ENCODE peak calls at places on chromosomes 5 and 9, in seven cellular contexts. One of them, this sample, is unnamed.

GRCh38 chr5:178667109-178667508 is 40.3 kb upstream of the CLK4 start:
- DNase-seq in neural crest cell: no peak
- DNase-seq in psoas muscle: no peak
- DNase-seq in HCT116: no peak
- DNase-seq in tibial artery: no peak
- DNase-seq in H9: no peak
- DNase-seq in endothelial cell: no peak
- DNase-seq in this sample: no peak

GRCh38 chr5:72178910-72179815 is 71.9 kb downstream of the MAP1B start:
- DNase-seq in neural crest cell: peak; percentile 50
- DNase-seq in psoas muscle: peak; percentile 73
- DNase-seq in HCT116: peak; percentile 28
- DNase-seq in tibial artery: peak; percentile 89
- DNase-seq in H9: no peak
- DNase-seq in endothelial cell: no peak
- DNase-seq in this sample: no peak

GRCh38 chr5:142925795-142926194 is 155.6 kb downstream of the ARHGAP26 start:
- DNase-seq in neural crest cell: no peak
- DNase-seq in psoas muscle: no peak
- DNase-seq in HCT116: no peak
- DNase-seq in tibial artery: no peak
- DNase-seq in H9: no peak
- DNase-seq in endothelial cell: no peak
- DNase-seq in this sample: no peak

GRCh38 chr5:160463775-160464465 is 42.3 kb downstream of the PTTG1 start:
- DNase-seq in neural crest cell: no peak
- DNase-seq in psoas muscle: no peak
- DNase-seq in HCT116: no peak
- DNase-seq in tibial artery: no peak
- DNase-seq in H9: no peak
- DNase-seq in endothelial cell: no peak
- DNase-seq in this sample: no peak

GRCh38 chr5:93653716-93654115 is 70.7 kb downstream of the NR2F1 start:
- DNase-seq in neural crest cell: no peak
- DNase-seq in psoas muscle: no peak
- DNase-seq in HCT116: no peak
- DNase-seq in tibial artery: no peak
- DNase-seq in H9: no peak
- DNase-seq in endothelial cell: no peak
- DNase-seq in this sample: no peak

GRCh38 chr5:97243352-97243751 is 60.3 kb upstream of the RIOK2 start:
- DNase-seq in neural crest cell: no peak
- DNase-seq in psoas muscle: no peak
- DNase-seq in HCT116: no peak
- DNase-seq in tibial artery: no peak
- DNase-seq in H9: no peak
- DNase-seq in endothelial cell: no peak
- DNase-seq in this sample: no peak

GRCh38 chr9:126386088-126386487 is 59.5 kb downstream of the MVB12B start:
- DNase-seq in neural crest cell: no peak
- DNase-seq in psoas muscle: no peak
- DNase-seq in HCT116: no peak
- DNase-seq in tibial artery: no peak
- DNase-seq in H9: peak; percentile 46
- DNase-seq in endothelial cell: peak; percentile 43
- DNase-seq in this sample: no peak

GRCh38 chr9:121328876-121329681 is 41.0 kb downstream of the STOM start:
- DNase-seq in neural crest cell: no peak
- DNase-seq in psoas muscle: no peak
- DNase-seq in HCT116: no peak
- DNase-seq in tibial artery: no peak
- DNase-seq in H9: no peak
- DNase-seq in endothelial cell: no peak
- DNase-seq in this sample: no peak

GRCh38 chr5:119453045-119453383 is 717 bp downstream of the HSD17B4 start:
- DNase-seq in neural crest cell: no peak
- DNase-seq in psoas muscle: no peak
- DNase-seq in HCT116: no peak
- DNase-seq in tibial artery: peak; percentile 73
- DNase-seq in H9: no peak
- DNase-seq in endothelial cell: no peak
- DNase-seq in this sample: no peak

GRCh38 chr5:120613729-120614128 is 149.6 kb downstream of the PRR16 start:
- DNase-seq in neural crest cell: no peak
- DNase-seq in psoas muscle: no peak
- DNase-seq in HCT116: no peak
- DNase-seq in tibial artery: no peak
- DNase-seq in H9: no peak
- DNase-seq in endothelial cell: no peak
- DNase-seq in this sample: no peak

GRCh38 chr9:2116073-2116472 is 100.9 kb downstream of the SMARCA2 start:
- DNase-seq in neural crest cell: no peak
- DNase-seq in psoas muscle: no peak
- DNase-seq in HCT116: peak; percentile 12
- DNase-seq in tibial artery: no peak
- DNase-seq in H9: peak; percentile 67
- DNase-seq in endothelial cell: peak; percentile 40
- DNase-seq in this sample: peak; percentile 24
- TF ChIP-seq CTCF in neural crest cell: peak; percentile 56
- TF ChIP-seq CTCF in psoas muscle: peak; percentile 17
- TF ChIP-seq CTCF in HCT116: peak; percentile 70
- TF ChIP-seq CTCF in tibial artery: peak; percentile 17
- TF ChIP-seq CTCF in H9: peak; percentile 80
- TF ChIP-seq CTCF in endothelial cell: peak; percentile 68
- TF ChIP-seq CTCF in this sample: peak; percentile 33

DNA sequence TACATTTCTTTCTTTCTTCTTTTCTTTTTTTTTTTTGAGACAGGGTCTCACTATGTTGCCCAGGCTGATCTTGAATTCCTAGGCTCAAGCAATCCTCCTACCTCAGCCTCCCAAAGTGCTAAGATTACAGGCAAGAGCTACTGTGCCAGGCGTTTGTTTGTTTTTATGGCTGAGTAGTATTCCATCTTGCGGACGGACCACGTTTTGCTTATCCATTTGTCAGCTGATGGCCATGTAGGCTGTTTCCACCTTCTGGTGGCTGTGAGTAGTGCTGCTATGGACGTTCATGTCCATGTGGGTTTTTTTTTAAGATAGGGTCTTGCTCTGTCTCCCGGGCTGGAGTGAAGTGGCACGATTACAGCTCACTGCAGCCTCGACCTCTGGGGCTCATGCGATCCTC is 2.5 kb downstream of the DOK3 start:
- DNase-seq in neural crest cell: no peak
- DNase-seq in psoas muscle: no peak
- DNase-seq in HCT116: no peak
- DNase-seq in tibial artery: no peak
- DNase-seq in H9: no peak
- DNase-seq in endothelial cell: no peak
- DNase-seq in this sample: no peak
- TF ChIP-seq CTCF in neural crest cell: peak; percentile 43
- TF ChIP-seq CTCF in psoas muscle: peak; percentile 5
- TF ChIP-seq CTCF in HCT116: peak; percentile 41
- TF ChIP-seq CTCF in tibial artery: no peak
- TF ChIP-seq CTCF in H9: peak; percentile 48
- TF ChIP-seq CTCF in endothelial cell: peak; percentile 52
- TF ChIP-seq CTCF in this sample: no peak

GRCh38 chr5:39697891-39698290 is 273.1 kb upstream of the DAB2 start:
- DNase-seq in neural crest cell: no peak
- DNase-seq in psoas muscle: no peak
- DNase-seq in HCT116: no peak
- DNase-seq in tibial artery: no peak
- DNase-seq in H9: no peak
- DNase-seq in endothelial cell: no peak
- DNase-seq in this sample: no peak

GRCh38 chr5:39691136-39691535 is 266.4 kb upstream of the DAB2 start:
- DNase-seq in neural crest cell: no peak
- DNase-seq in psoas muscle: no peak
- DNase-seq in HCT116: no peak
- DNase-seq in tibial artery: no peak
- DNase-seq in H9: no peak
- DNase-seq in endothelial cell: no peak
- DNase-seq in this sample: no peak

GRCh38 chr5:39696672-39697398 is 272.1 kb upstream of the DAB2 start:
- DNase-seq in neural crest cell: no peak
- DNase-seq in psoas muscle: no peak
- DNase-seq in HCT116: no peak
- DNase-seq in tibial artery: no peak
- DNase-seq in H9: no peak
- DNase-seq in endothelial cell: no peak
- DNase-seq in this sample: no peak

GRCh38 chr5:39689919-39690318 is 265.1 kb upstream of the DAB2 start:
- DNase-seq in neural crest cell: no peak
- DNase-seq in psoas muscle: no peak
- DNase-seq in HCT116: no peak
- DNase-seq in tibial artery: no peak
- DNase-seq in H9: no peak
- DNase-seq in endothelial cell: no peak
- DNase-seq in this sample: no peak

DNA sequence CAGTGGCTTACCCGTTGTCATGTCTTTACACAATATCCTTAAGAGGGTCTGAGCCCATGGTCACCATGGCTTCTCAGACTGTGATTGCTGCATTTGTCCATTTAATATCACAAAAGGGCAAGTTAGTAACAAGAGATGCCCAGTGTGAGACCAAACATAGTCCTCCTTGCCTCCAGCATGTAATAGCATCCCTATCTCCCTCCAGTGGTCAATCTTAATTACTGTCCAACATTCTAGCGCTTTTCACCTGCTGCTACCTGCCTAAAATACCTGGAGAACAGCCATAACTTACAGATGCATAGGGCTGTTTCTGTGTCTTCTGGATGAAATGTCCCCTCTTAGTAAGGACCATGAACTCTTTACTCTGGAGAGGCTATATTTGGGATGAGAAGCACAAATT is 267.2 kb upstream of the DAB2 start:
- DNase-seq in neural crest cell: no peak
- DNase-seq in psoas muscle: no peak
- DNase-seq in HCT116: peak; percentile 15
- DNase-seq in tibial artery: no peak
- DNase-seq in H9: no peak
- DNase-seq in endothelial cell: no peak
- DNase-seq in this sample: no peak
- TF ChIP-seq CTCF in neural crest cell: no peak
- TF ChIP-seq CTCF in psoas muscle: no peak
- TF ChIP-seq CTCF in HCT116: peak; percentile 53
- TF ChIP-seq CTCF in tibial artery: no peak
- TF ChIP-seq CTCF in H9: peak; percentile 64
- TF ChIP-seq CTCF in endothelial cell: peak; percentile 29
- TF ChIP-seq CTCF in this sample: no peak

GRCh38 chr5:139475865-139476651 is 5.3 kb downstream of the SMIM33 start:
- DNase-seq in neural crest cell: no peak
- DNase-seq in psoas muscle: no peak
- DNase-seq in HCT116: no peak
- DNase-seq in tibial artery: no peak
- DNase-seq in H9: no peak
- DNase-seq in endothelial cell: no peak
- DNase-seq in this sample: no peak

GRCh38 chr5:139486201-139486600 is 3.6 kb upstream of the STING1 start:
- DNase-seq in neural crest cell: no peak
- DNase-seq in psoas muscle: no peak
- DNase-seq in HCT116: no peak
- DNase-seq in tibial artery: no peak
- DNase-seq in H9: peak; percentile 59
- DNase-seq in endothelial cell: no peak
- DNase-seq in this sample: no peak

GRCh38 chr5:139482050-139482889 is at the start of gene STING1:
- DNase-seq in neural crest cell: no peak
- DNase-seq in psoas muscle: peak; percentile 84
- DNase-seq in HCT116: peak; percentile 71
- DNase-seq in tibial artery: peak; percentile 87
- DNase-seq in H9: no peak
- DNase-seq in endothelial cell: no peak
- DNase-seq in this sample: peak; percentile 77

GRCh38 chr5:139481122-139481533 is 1.4 kb downstream of the STING1 start:
- DNase-seq in neural crest cell: no peak
- DNase-seq in psoas muscle: peak; percentile 57
- DNase-seq in HCT116: no peak
- DNase-seq in tibial artery: peak; percentile 79
- DNase-seq in H9: no peak
- DNase-seq in endothelial cell: no peak
- DNase-seq in this sample: peak; percentile 22

GRCh38 chr5:139481580-139482049 is 943 bp downstream of the STING1 start:
- DNase-seq in neural crest cell: no peak
- DNase-seq in psoas muscle: peak; percentile 63
- DNase-seq in HCT116: no peak
- DNase-seq in tibial artery: peak; percentile 73
- DNase-seq in H9: no peak
- DNase-seq in endothelial cell: no peak
- DNase-seq in this sample: no peak
- TF ChIP-seq CTCF in neural crest cell: no peak
- TF ChIP-seq CTCF in psoas muscle: no peak
- TF ChIP-seq CTCF in HCT116: peak; percentile 30
- TF ChIP-seq CTCF in tibial artery: peak; percentile 25
- TF ChIP-seq CTCF in H9: peak; percentile 28
- TF ChIP-seq CTCF in endothelial cell: no peak
- TF ChIP-seq CTCF in this sample: no peak

DNA sequence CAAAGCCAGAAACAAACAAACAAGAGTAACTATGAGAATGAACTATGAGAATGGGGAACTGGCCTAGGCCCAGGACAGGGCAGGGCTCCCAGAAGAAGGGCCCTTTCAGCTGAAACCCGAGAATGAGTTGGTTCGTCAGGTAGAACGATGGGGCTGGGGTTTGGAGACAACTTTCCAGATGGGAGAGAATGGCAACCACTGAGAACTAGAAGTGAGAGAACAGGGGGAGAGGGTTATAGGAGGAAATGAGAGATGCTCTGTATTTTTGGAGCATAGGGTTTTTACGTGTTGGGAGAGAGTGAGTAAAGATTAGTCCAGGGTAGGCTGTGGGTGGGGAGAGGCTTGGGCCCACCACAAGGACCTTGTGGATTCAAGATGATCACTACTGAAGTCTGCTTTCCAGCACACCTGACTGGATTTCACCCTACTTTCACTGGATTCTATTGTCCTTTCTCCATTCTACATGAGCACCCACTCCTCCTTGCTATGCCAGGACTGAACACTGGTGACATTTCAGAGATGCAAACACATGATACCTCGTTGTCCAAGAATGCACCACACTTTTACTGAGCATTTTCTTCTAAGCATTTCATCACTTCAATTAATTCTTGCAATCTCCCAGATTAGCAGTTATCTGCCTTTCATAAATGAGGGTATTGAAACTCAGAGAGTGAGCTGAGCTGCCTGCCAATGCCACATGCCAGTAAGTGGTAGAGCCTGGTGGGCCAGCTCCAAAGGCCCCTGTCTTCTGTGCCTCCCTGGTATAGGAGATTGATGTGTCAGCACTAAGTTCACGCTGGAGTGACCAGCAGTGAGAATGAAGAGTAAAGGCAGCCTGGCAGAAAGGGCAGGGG is 3.2 kb upstream of the TMEM268 start:
- DNase-seq in neural crest cell: no peak
- DNase-seq in psoas muscle: no peak
- DNase-seq in HCT116: no peak
- DNase-seq in tibial artery: no peak
- DNase-seq in H9: no peak
- DNase-seq in endothelial cell: no peak
- DNase-seq in this sample: no peak
- TF ChIP-seq CTCF in neural crest cell: no peak
- TF ChIP-seq CTCF in psoas muscle: no peak
- TF ChIP-seq CTCF in HCT116: no peak
- TF ChIP-seq CTCF in tibial artery: no peak
- TF ChIP-seq CTCF in H9: no peak
- TF ChIP-seq CTCF in endothelial cell: no peak
- TF ChIP-seq CTCF in this sample: no peak

This sample was measured in activated CD8-positive, alpha-beta T cell treated with anti-CD3 and anti-CD28 coated beads for 36 hours.